ENCODE peak calls at places on chromosome 15, in six cellular contexts. V, S, G, Z, H and W are unnamed samples.

GRCh38 chr15:70545526-70545925 is 217.8 kb downstream of the UACA start:
- DNase-seq in S (no peak), V (no peak), Z (no peak), H (peak; percentile 10), G (no peak), W (no peak)

GRCh38 chr15:75508741-75509532 is 57.4 kb upstream of the SIN3A start:
- DNase-seq in S (no peak), V (peak; percentile 63), G (peak; percentile 65), Z (peak; percentile 66), H (no peak), W (no peak)

GRCh38 chr15:61935493-61935892 is 124.8 kb downstream of the VPS13C start:
- DNase-seq in G (no peak), V (no peak), Z (peak; percentile 17), H (no peak), S (no peak), W (no peak)

GRCh38 chr15:31023841-31024240 is 32.4 kb upstream of the MTMR10 start:
- DNase-seq in H (no peak), Z (no peak), G (peak; percentile 56), V (no peak), S (no peak), W (no peak)

GRCh38 chr15:63833246-63833696 is 477 bp downstream of the HERC1 start:
- DNase-seq in S (peak; percentile 39), G (peak; percentile 36), Z (peak; percentile 51), V (peak; percentile 60), H (peak; percentile 56), W (peak; percentile 48)

GRCh38 chr15:31391687-31392671 is 65.3 kb downstream of the KLF13 start:
- DNase-seq in G (peak; percentile 62), H (peak; percentile 87), V (peak; percentile 72), S (peak; percentile 66), Z (peak; percentile 73), W (peak; percentile 49)

GRCh38 chr15:99126195-99126594 is 21.3 kb downstream of the SYNM start:
- DNase-seq in S (no peak), H (no peak), G (no peak), Z (no peak), V (peak; percentile 27), W (no peak)

GRCh38 chr15:90883971-90884718 is at the start of gene FES:
- DNase-seq in H (peak; percentile 79), V (peak; percentile 76), G (peak; percentile 46), Z (peak; percentile 84), S (peak; percentile 61), W (peak; percentile 40)

GRCh38 chr15:32877201-32877600 is 159.4 kb downstream of the GREM1 start:
- DNase-seq in H (no peak), S (no peak), Z (peak; percentile 59), V (no peak), G (no peak), W (no peak)

GRCh38 chr15:48924528-48925393 is 39.0 kb downstream of the SHC4 start:
- DNase-seq in S (no peak), G (peak; percentile 12), Z (no peak), V (no peak), H (no peak), W (no peak)

GRCh38 chr15:48929611-48930170 is 34.0 kb downstream of the SHC4 start:
- DNase-seq in G (peak; percentile 19), V (no peak), H (no peak), Z (no peak), S (no peak), W (no peak)

GRCh38 chr15:48928877-48929538 is 34.7 kb downstream of the SHC4 start:
- DNase-seq in V (no peak), S (no peak), Z (no peak), G (peak; percentile 33), H (no peak), W (no peak)

GRCh38 chr15:48925714-48926223 is 38.0 kb downstream of the SHC4 start:
- DNase-seq in V (peak; percentile 86), G (peak; percentile 97), H (no peak), Z (peak; percentile 67), S (no peak), W (no peak)

DNA sequence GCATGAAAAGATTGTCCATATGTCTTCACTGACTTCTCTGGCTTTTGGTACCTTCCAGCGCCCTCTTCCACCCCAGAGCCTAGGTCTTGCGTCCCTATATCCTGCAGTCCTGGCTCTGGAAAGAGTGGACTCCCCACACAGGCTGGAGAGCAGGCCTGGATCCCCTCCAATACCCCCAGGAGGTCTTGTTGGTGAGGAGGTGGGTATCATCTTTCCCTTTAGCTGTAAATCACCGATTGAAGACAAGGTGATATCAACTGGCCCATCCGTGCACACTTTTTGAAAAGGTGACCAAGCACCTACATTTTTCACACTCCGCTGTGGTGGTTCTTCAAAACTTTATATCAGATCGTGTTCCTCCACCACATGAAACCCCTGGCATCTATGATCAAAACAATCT is 36.5 kb downstream of the SHC4 start:
- DNase-seq in V (no peak), Z (no peak), S (no peak), G (no peak), H (no peak), W (no peak)
- H2AK5ac ChIP-seq in V (no peak overlapping the region), Z (no peak overlapping the region), S (no peak overlapping the region), G (peak overlapping the region; percentile 20), H (no peak overlapping the region), W (no peak overlapping the region)

DNA sequence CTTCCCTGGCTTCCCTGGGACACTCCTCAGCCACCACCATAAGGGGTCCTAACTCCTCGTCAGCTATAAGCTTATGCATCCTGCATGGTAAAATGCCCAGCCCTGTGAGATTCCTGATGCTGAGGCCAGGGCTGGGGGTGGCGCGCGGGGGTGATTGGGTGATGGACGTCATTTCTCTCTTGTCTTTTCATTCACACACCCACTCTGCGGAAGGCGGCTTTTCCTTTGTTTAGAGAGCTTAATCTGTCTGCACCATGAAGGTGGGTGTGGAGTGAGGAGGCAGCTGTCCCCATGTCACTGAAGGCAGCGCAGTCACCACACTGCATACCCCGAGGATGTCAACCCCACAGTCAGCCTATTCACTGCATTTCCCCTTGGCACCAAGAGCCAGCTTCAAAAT is 110.0 kb upstream of the NSMCE3 start:
- DNase-seq in S (no peak), V (no peak), G (no peak), Z (no peak), H (no peak), W (peak; percentile 14)
- H4K8ac ChIP-seq in S (no peak overlapping the region), V (no peak overlapping the region), G (no peak overlapping the region), Z (no peak overlapping the region), H (no peak overlapping the region), W (no peak overlapping the region)

DNA sequence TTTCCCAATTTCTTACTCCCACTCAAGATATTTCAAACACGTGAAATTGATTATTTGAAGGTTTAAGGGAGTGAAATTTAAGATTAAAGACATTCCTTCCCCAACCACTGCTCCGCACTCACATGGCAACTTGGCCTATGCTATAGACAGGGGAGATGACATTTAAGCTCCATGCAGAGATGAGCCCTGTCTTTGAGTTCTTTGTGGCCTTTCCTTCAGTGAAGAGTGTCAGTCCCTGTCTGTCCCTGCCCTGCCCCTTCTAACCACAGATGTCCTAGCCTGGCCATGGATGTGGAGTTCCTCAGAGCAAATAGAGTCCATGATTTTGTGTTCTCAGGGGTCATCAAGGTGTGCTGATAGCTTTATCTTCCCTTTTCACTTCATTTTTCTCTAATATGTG is 29.4 kb upstream of the THBS1 start:
- DNase-seq in H (no peak), Z (no peak), S (no peak), V (no peak), G (no peak), W (no peak)
- H2AK5ac ChIP-seq in H (no peak overlapping the region), Z (no peak overlapping the region), S (no peak overlapping the region), V (no peak overlapping the region), G (no peak overlapping the region), W (no peak overlapping the region)

GRCh38 chr15:65423150-65423976 is 616 bp upstream of the IGDCC4 start:
- DNase-seq in H (peak; percentile 64), V (peak; percentile 67), Z (peak; percentile 15), S (peak; percentile 58), G (no peak), W (no peak)

GRCh38 chr15:65418596-65418995 is 4.2 kb downstream of the IGDCC4 start:
- DNase-seq in G (no peak), Z (no peak), V (no peak), H (no peak), S (no peak), W (no peak)

GRCh38 chr15:65423977-65424679 is 1.4 kb upstream of the IGDCC4 start:
- DNase-seq in G (peak; percentile 51), V (peak; percentile 57), S (no peak), H (no peak), Z (no peak), W (no peak)

GRCh38 chr15:65421360-65422215 is 1.2 kb downstream of the IGDCC4 start:
- DNase-seq in V (peak; percentile 99), S (peak; percentile 97), Z (peak; percentile 17), G (peak; percentile 73), H (peak; percentile 90), W (peak; percentile 97)

DNA sequence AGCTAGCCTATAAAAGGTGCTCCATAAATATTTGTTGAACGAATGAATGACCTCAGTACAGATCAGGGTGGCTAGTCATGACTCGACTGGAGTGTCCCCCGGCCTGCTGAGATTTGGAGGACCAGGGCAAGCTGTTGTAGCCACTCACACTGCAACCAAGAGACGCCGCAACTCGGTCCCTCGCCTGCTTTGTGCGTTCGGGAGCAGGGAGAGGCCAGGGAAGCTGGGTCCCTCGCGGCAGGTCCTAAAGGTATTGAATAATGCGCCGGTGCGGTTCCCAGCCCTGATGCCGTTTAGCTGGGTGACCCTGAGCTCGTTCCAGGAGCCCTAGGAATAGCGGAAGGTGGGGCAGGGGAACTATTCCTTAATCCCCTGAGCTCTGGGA is 1.8 kb downstream of the IGDCC4 start:
- DNase-seq in Z (no peak), H (no peak), G (no peak), V (no peak), S (no peak), W (no peak)
- H4K8ac ChIP-seq in Z (no peak overlapping the region), H (no peak overlapping the region), G (peak overlapping the region; percentile 51), V (no peak overlapping the region), S (no peak overlapping the region), W (no peak overlapping the region)